ENCODE peak calls at places on chromosomes 13 and 19, in seven cellular contexts. S, W, Q, G, J, E and R are unnamed samples.

GRCh38 chr13:64925284-64925683 is 2304.9 kb downstream of the PCDH9 start:
- DNase-seq in S (no peak), W (no peak), Q (no peak), G (no peak), J (no peak), E (no peak), R (no peak)

GRCh38 chr19:12090807-12091206 is 26.3 kb downstream of the ZNF844 start:
- DNase-seq in S (no peak), W (peak; percentile 82), Q (peak; percentile 70), G (peak; percentile 56), J (peak; percentile 49), E (no peak), R (peak; percentile 59)

GRCh38 chr19:3208317-3209207 is 15.9 kb upstream of the CELF5 start:
- DNase-seq in S (no peak), W (no peak), Q (no peak), G (no peak), J (no peak), E (no peak), R (no peak)

GRCh38 chr13:33611016-33611805 is 206.7 kb upstream of the RFC3 start:
- DNase-seq in S (no peak), W (no peak), Q (peak; percentile 78), G (peak; percentile 67), J (no peak), E (no peak), R (peak; percentile 20)

GRCh38 chr13:74217816-74218215 is 83.6 kb upstream of the KLF12 start:
- DNase-seq in S (no peak), W (no peak), Q (no peak), G (no peak), J (no peak), E (no peak), R (no peak)

GRCh38 chr13:31209172-31209818 is 9.5 kb downstream of the B3GLCT start:
- DNase-seq in S (no peak), W (no peak), Q (peak; percentile 80), G (peak; percentile 42), J (no peak), E (no peak), R (no peak)

GRCh38 chr19:45568732-45569131 is 15.9 kb downstream of the OPA3 start:
- DNase-seq in S (no peak), W (no peak), Q (no peak), G (no peak), J (no peak), E (peak; percentile 83), R (no peak)

GRCh38 chr19:17687141-17687856 is 855 bp downstream of the UNC13A start:
- DNase-seq in S (no peak), W (no peak), Q (no peak), G (no peak), J (no peak), E (no peak), R (no peak)

GRCh38 chr19:48330012-48330681 is 4.8 kb downstream of the EMP3 start:
- DNase-seq in S (no peak), W (peak; percentile 81), Q (peak; percentile 81), G (peak; percentile 71), J (peak; percentile 83), E (peak; percentile 90), R (peak; percentile 90)

GRCh38 chr19:35153701-35154534 is 617 bp upstream of the FXYD5 start:
- DNase-seq in S (no peak), W (peak; percentile 81), Q (no peak), G (peak; percentile 44), J (peak; percentile 70), E (peak; percentile 48), R (peak; percentile 35)

GRCh38 chr19:28642787-28643186 is 570.2 kb downstream of the UQCRFS1 start:
- DNase-seq in S (no peak), W (no peak), Q (no peak), G (no peak), J (no peak), E (no peak), R (no peak)

GRCh38 chr13:75566658-75567057 is 17.1 kb downstream of the UCHL3 start:
- DNase-seq in S (peak; percentile 17), W (no peak), Q (no peak), G (no peak), J (no peak), E (peak; percentile 18), R (no peak)

GRCh38 chr13:44300895-44301638 is 72.6 kb upstream of the SERP2 start:
- DNase-seq in S (peak; percentile 35), W (no peak), Q (peak; percentile 74), G (peak; percentile 39), J (no peak), E (peak; percentile 58), R (no peak)

GRCh38 chr13:94073006-94073744 is 406.3 kb downstream of the DCT start:
- DNase-seq in S (peak; percentile 57), W (no peak), Q (no peak), G (no peak), J (no peak), E (no peak), R (no peak)

GRCh38 chr19:8097198-8097597 is 44.6 kb downstream of the CCL25 start:
- DNase-seq in S (no peak), W (no peak), Q (no peak), G (no peak), J (no peak), E (no peak), R (no peak)

GRCh38 chr19:35495107-35496064 is 5.1 kb upstream of the KRTDAP start:
- DNase-seq in S (no peak), W (peak; percentile 78), Q (peak; percentile 57), G (peak; percentile 57), J (peak; percentile 51), E (peak; percentile 75), R (peak; percentile 35)

GRCh38 chr13:23753523-23753922 is 135.7 kb downstream of the MIPEP start:
- DNase-seq in S (no peak), W (no peak), Q (no peak), G (no peak), J (no peak), E (peak; percentile 37), R (no peak)

GRCh38 chr13:99067160-99067985 is 89.5 kb upstream of the DOCK9 start:
- DNase-seq in S (peak; percentile 66), W (no peak), Q (no peak), G (no peak), J (no peak), E (peak; percentile 10), R (peak; percentile 27)

GRCh38 chr13:84567848-84568247 is 685.6 kb upstream of the SLITRK1 start:
- DNase-seq in S (no peak), W (no peak), Q (no peak), G (no peak), J (no peak), E (no peak), R (no peak)